ENCODE peak calls at places on chromosomes 16 and 17, in four cellular contexts. One of them, this sample, is unnamed.

GRCh38 chr16:70483426-70483825 is 29.0 kb downstream of the FCSK start:
- DNase-seq in epithelial cell of esophagus: no peak
- DNase-seq in BJ: no peak
- DNase-seq in Caco-2: no peak
- DNase-seq in this sample: no peak

GRCh38 chr17:4498461-4499397 is at the start of gene SPNS2:
- DNase-seq in epithelial cell of esophagus: peak
- DNase-seq in BJ: no peak
- DNase-seq in Caco-2: peak
- DNase-seq in this sample: no peak

GRCh38 chr16:8905168-8905762 is 23.1 kb downstream of the LITAFD start:
- DNase-seq in epithelial cell of esophagus: peak
- DNase-seq in BJ: no peak
- DNase-seq in Caco-2: no peak
- DNase-seq in this sample: no peak

GRCh38 chr16:50718761-50719400 is 23.0 kb upstream of the CYLD start:
- DNase-seq in epithelial cell of esophagus: peak
- DNase-seq in BJ: no peak
- DNase-seq in Caco-2: no peak
- DNase-seq in this sample: no peak

GRCh38 chr17:30267625-30268024 is 24.1 kb downstream of the BLMH start:
- DNase-seq in epithelial cell of esophagus: no peak
- DNase-seq in BJ: no peak
- DNase-seq in Caco-2: no peak
- DNase-seq in this sample: no peak

GRCh38 chr16:78641463-78641862 is 542.0 kb downstream of the WWOX start:
- DNase-seq in epithelial cell of esophagus: no peak
- DNase-seq in BJ: no peak
- DNase-seq in Caco-2: no peak
- DNase-seq in this sample: no peak

GRCh38 chr16:82694239-82694874 is 67.6 kb downstream of the CDH13 start:
- DNase-seq in epithelial cell of esophagus: peak
- DNase-seq in BJ: peak
- DNase-seq in Caco-2: no peak
- DNase-seq in this sample: no peak

GRCh38 chr17:79655672-79656290 is 44.9 kb upstream of the RBFOX3 start:
- DNase-seq in epithelial cell of esophagus: no peak
- DNase-seq in BJ: no peak
- DNase-seq in Caco-2: no peak
- DNase-seq in this sample: no peak

GRCh38 chr16:3986235-3986544 is 105.7 kb upstream of the CREBBP start:
- DNase-seq in epithelial cell of esophagus: no peak
- DNase-seq in BJ: no peak
- DNase-seq in Caco-2: no peak
- DNase-seq in this sample: no peak

GRCh38 chr16:82700541-82701240 is 73.9 kb downstream of the CDH13 start:
- DNase-seq in epithelial cell of esophagus: no peak
- DNase-seq in BJ: no peak
- DNase-seq in Caco-2: no peak
- DNase-seq in this sample: no peak

GRCh38 chr17:31739300-31739699 is 119.7 kb downstream of the COPRS start:
- DNase-seq in epithelial cell of esophagus: peak
- DNase-seq in BJ: peak
- DNase-seq in Caco-2: no peak
- DNase-seq in this sample: no peak

GRCh38 chr17:49879505-49879904 is 31.6 kb upstream of the TAC4 start:
- DNase-seq in epithelial cell of esophagus: no peak
- DNase-seq in BJ: no peak
- DNase-seq in Caco-2: no peak
- DNase-seq in this sample: no peak

GRCh38 chr17:17146791-17147406 is 59.2 kb downstream of the PLD6 start:
- DNase-seq in epithelial cell of esophagus: no peak
- DNase-seq in BJ: no peak
- DNase-seq in Caco-2: peak
- DNase-seq in this sample: no peak

GRCh38 chr16:47716571-47716970 is 255.4 kb downstream of the PHKB start:
- DNase-seq in epithelial cell of esophagus: no peak
- DNase-seq in BJ: no peak
- DNase-seq in Caco-2: no peak
- DNase-seq in this sample: no peak

GRCh38 chr17:45218895-45219661 is 2.6 kb upstream of the FMNL1 start:
- DNase-seq in epithelial cell of esophagus: peak
- DNase-seq in BJ: no peak
- DNase-seq in Caco-2: peak
- DNase-seq in this sample: no peak

GRCh38 chr17:45221997-45222272 is 250 bp downstream of the FMNL1 start:
- DNase-seq in epithelial cell of esophagus: no peak
- DNase-seq in BJ: no peak
- DNase-seq in Caco-2: no peak
- DNase-seq in this sample: no peak

GRCh38 chr17:45221081-45221996 is at the start of gene FMNL1:
- DNase-seq in epithelial cell of esophagus: no peak
- DNase-seq in BJ: no peak
- DNase-seq in Caco-2: no peak
- DNase-seq in this sample: no peak

GRCh38 chr17:45222273-45222993 is 748 bp downstream of the FMNL1 start:
- DNase-seq in epithelial cell of esophagus: no peak
- DNase-seq in BJ: no peak
- DNase-seq in Caco-2: no peak
- DNase-seq in this sample: no peak

GRCh38 chr17:45220079-45220478 is 1.6 kb upstream of the FMNL1 start:
- DNase-seq in epithelial cell of esophagus: no peak
- DNase-seq in BJ: no peak
- DNase-seq in Caco-2: no peak
- DNase-seq in this sample: no peak
- H3K4me3 ChIP-seq in epithelial cell of esophagus: no peak
- H3K4me3 ChIP-seq in BJ: no peak
- H3K4me3 ChIP-seq in Caco-2: no peak
- H3K4me3 ChIP-seq in this sample: no peak

DNA sequence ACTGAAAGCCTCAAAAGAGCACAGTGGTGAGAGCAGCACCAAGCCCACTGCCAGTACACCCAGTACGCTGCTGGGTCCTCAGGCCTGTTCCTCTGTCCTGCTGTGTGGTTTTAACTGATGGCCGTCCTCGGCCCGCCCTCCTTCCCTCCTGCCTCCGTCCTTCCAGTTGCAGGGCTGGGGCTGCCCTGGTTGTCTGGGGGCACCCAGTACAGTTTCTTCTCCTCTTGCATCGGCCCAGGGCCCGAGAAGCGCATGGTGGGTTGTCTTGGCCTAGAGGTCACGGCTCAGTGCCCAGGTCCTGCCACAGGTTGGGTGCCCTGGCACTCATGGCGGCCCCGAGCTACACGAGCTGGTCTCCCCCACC is 70.8 kb upstream of the KCTD5 start:
- DNase-seq in epithelial cell of esophagus: no peak
- DNase-seq in BJ: no peak
- DNase-seq in Caco-2: no peak
- DNase-seq in this sample: no peak
- H3K4me3 ChIP-seq in epithelial cell of esophagus: no peak
- H3K4me3 ChIP-seq in BJ: no peak
- H3K4me3 ChIP-seq in Caco-2: no peak
- H3K4me3 ChIP-seq in this sample: no peak

GRCh38 chr16:88724855-88725555 is 18.7 kb downstream of the CTU2 start:
- DNase-seq in epithelial cell of esophagus: no peak
- DNase-seq in BJ: no peak
- DNase-seq in Caco-2: no peak
- DNase-seq in this sample: no peak

GRCh38 chr16:88726408-88726749 is 20.1 kb downstream of the CTU2 start:
- DNase-seq in epithelial cell of esophagus: no peak
- DNase-seq in BJ: no peak
- DNase-seq in Caco-2: no peak
- DNase-seq in this sample: no peak

GRCh38 chr16:88726981-88727380 is 20.7 kb downstream of the CTU2 start:
- DNase-seq in epithelial cell of esophagus: no peak
- DNase-seq in BJ: no peak
- DNase-seq in Caco-2: no peak
- DNase-seq in this sample: no peak

GRCh38 chr16:88725609-88726407 is 19.5 kb downstream of the CTU2 start:
- DNase-seq in epithelial cell of esophagus: no peak
- DNase-seq in BJ: no peak
- DNase-seq in Caco-2: no peak
- DNase-seq in this sample: no peak

DNA sequence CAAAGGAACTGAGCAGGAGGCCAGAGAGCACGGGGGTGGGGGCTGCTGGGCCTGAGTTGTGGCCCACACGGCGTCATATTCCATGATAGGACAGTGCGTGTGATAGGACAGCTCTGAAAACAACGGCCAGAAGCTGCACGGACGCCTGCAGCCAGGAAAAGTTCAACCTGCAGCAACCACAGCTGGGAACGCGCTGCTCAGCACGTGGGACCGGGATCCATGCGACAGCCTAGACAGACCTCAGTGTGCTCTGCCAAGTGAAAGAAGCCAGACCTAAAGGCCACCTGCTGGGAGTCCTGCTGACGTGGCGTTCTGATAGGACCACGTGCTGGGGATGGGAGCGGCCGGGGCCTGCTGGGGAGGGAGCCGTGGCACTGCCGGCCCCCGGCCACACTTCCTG is 21.6 kb downstream of the CTU2 start:
- DNase-seq in epithelial cell of esophagus: no peak
- DNase-seq in BJ: no peak
- DNase-seq in Caco-2: no peak
- DNase-seq in this sample: no peak
- H3K4me3 ChIP-seq in epithelial cell of esophagus: no peak
- H3K4me3 ChIP-seq in BJ: no peak
- H3K4me3 ChIP-seq in Caco-2: no peak
- H3K4me3 ChIP-seq in this sample: no peak

GRCh38 chr17:41499714-41500113 is 5.7 kb downstream of the KRT13 start:
- DNase-seq in epithelial cell of esophagus: no peak
- DNase-seq in BJ: no peak
- DNase-seq in Caco-2: no peak
- DNase-seq in this sample: no peak

GRCh38 chr17:41498276-41498675 is 7.1 kb downstream of the KRT13 start:
- DNase-seq in epithelial cell of esophagus: peak
- DNase-seq in BJ: no peak
- DNase-seq in Caco-2: no peak
- DNase-seq in this sample: no peak

GRCh38 chr17:41494524-41494923 is 4.8 kb upstream of the KRT36 start:
- DNase-seq in epithelial cell of esophagus: peak
- DNase-seq in BJ: no peak
- DNase-seq in Caco-2: no peak
- DNase-seq in this sample: no peak

GRCh38 chr17:41500131-41500911 is 5.1 kb downstream of the KRT13 start:
- DNase-seq in epithelial cell of esophagus: peak
- DNase-seq in BJ: no peak
- DNase-seq in Caco-2: no peak
- DNase-seq in this sample: no peak

GRCh38 chr17:41496803-41497484 is 7.2 kb upstream of the KRT36 start:
- DNase-seq in epithelial cell of esophagus: peak
- DNase-seq in BJ: peak
- DNase-seq in Caco-2: peak
- DNase-seq in this sample: peak
- H3K4me3 ChIP-seq in epithelial cell of esophagus: no peak
- H3K4me3 ChIP-seq in BJ: no peak
- H3K4me3 ChIP-seq in Caco-2: no peak
- H3K4me3 ChIP-seq in this sample: no peak

GRCh38 chr17:48608494-48608834 is 2.4 kb downstream of the HOXB7 start:
- DNase-seq in epithelial cell of esophagus: no peak
- DNase-seq in BJ: no peak
- DNase-seq in Caco-2: no peak
- DNase-seq in this sample: no peak

GRCh38 chr17:48604770-48605329 is at the start of gene HOXB6:
- DNase-seq in epithelial cell of esophagus: no peak
- DNase-seq in BJ: no peak
- DNase-seq in Caco-2: no peak
- DNase-seq in this sample: no peak

GRCh38 chr17:48605409-48605864 is 651 bp upstream of the HOXB6 start:
- DNase-seq in epithelial cell of esophagus: no peak
- DNase-seq in BJ: no peak
- DNase-seq in Caco-2: no peak
- DNase-seq in this sample: no peak

GRCh38 chr17:48605991-48606891 is 1.5 kb upstream of the HOXB6 start:
- DNase-seq in epithelial cell of esophagus: no peak
- DNase-seq in BJ: no peak
- DNase-seq in Caco-2: no peak
- DNase-seq in this sample: no peak

DNA sequence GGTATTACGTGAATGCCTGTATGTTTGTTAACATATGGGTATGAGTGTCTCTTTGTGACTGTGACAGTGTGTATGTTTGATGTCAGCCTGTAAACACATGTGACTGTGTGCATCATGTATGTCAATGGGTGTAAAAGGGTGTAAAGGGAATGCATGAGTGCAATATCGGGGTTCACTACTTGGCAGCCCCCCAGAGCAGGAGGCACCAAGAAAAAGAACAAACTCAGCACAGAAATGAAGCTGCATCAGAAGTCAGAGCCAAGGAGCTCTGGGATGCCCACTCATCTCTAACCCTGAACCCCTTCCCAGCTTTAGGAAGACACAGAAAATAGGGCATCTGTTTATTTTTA is 2.1 kb upstream of the HOXB6 start:
- DNase-seq in epithelial cell of esophagus: no peak
- DNase-seq in BJ: no peak
- DNase-seq in Caco-2: no peak
- DNase-seq in this sample: no peak
- H3K4me3 ChIP-seq in epithelial cell of esophagus: no peak
- H3K4me3 ChIP-seq in BJ: no peak
- H3K4me3 ChIP-seq in Caco-2: no peak
- H3K4me3 ChIP-seq in this sample: peak

GRCh38 chr17:82592751-82593589 is 55.3 kb downstream of the WDR45B start:
- DNase-seq in epithelial cell of esophagus: peak
- DNase-seq in BJ: peak
- DNase-seq in Caco-2: no peak
- DNase-seq in this sample: peak
- H3K4me3 ChIP-seq in epithelial cell of esophagus: peak
- H3K4me3 ChIP-seq in BJ: peak
- H3K4me3 ChIP-seq in Caco-2: no peak
- H3K4me3 ChIP-seq in this sample: peak

DNA sequence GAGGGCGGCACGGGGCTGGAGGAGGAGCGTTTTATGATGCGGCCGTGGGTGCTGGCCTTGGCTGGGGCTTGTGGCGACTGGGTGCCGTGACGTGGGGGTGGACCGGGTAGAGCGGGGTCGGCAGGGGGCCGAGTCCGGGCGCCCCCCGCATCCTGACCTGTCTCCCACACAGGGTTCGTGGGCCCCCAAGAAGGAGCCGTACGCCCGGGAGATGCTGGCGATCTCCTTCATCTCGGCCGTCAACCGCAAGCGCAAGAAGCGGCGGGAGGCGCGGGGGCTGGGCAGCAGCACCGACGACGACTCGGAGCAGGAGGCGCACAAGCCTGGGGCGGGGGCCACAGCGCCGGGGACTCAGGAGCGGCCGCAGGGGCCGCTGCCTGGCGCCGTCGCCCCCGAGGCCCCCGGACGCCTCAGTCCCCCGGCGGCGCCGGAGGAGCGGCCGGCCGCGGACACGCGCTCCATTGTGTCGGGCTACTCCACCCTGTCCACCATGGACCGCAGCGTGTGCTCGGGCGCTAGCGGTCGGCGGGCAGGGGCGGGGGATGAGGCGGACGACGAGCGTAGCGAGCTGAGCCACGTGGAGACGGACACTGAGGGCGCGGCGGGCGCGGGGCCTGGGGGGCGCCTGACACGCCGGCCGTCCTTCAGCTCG is 81.6 kb downstream of the ARHGAP23 start:
- DNase-seq in epithelial cell of esophagus: no peak
- DNase-seq in BJ: no peak
- DNase-seq in Caco-2: peak
- DNase-seq in this sample: no peak
- H3K4me3 ChIP-seq in epithelial cell of esophagus: no peak
- H3K4me3 ChIP-seq in BJ: no peak
- H3K4me3 ChIP-seq in Caco-2: peak
- H3K4me3 ChIP-seq in this sample: peak

GRCh38 chr17:77404812-77405581 is 264.2 kb downstream of the SEC14L1 start:
- DNase-seq in epithelial cell of esophagus: peak
- DNase-seq in BJ: no peak
- DNase-seq in Caco-2: no peak
- DNase-seq in this sample: no peak
- H3K4me3 ChIP-seq in epithelial cell of esophagus: no peak
- H3K4me3 ChIP-seq in BJ: no peak
- H3K4me3 ChIP-seq in Caco-2: no peak
- H3K4me3 ChIP-seq in this sample: no peak

This sample was measured in epithelial cell of proximal tubule.